ENCODE peak calls at places on chromosomes 6 and 20, in nine cellular contexts. V is heart right ventricle; N is upper lobe of right lung; G is CD4-positive, alpha-beta memory T cell; B is choroid plexus epithelial cell; H is left lung; I is mesendoderm; O is bronchial epithelial cell; D is body of pancreas. R is an unnamed sample.

GRCh38 chr20:3378138-3378537 is 29.3 kb downstream of the DNAAF9 start:
- DNase-seq in V (peak), N (no peak), G (no peak), B (no peak), H (no peak), I (no peak), O (no peak), D (no peak), R (no peak)

GRCh38 chr6:12051861-12052368 is 39.8 kb downstream of the HIVEP1 start:
- DNase-seq in V (no peak), N (no peak), G (peak), B (peak), H (no peak), I (no peak), O (no peak), D (no peak), R (peak)

GRCh38 chr6:88704980-88705379 is 258.4 kb downstream of the RNGTT start:
- DNase-seq in V (no peak), N (no peak), G (no peak), B (no peak), H (no peak), I (no peak), O (no peak), D (no peak), R (no peak)

GRCh38 chr6:30061766-30062458 is 847 bp downstream of the POLR1H start:
- DNase-seq in V (no peak), N (no peak), G (peak), B (peak), H (no peak), I (peak), O (peak), D (peak), R (peak)

GRCh38 chr20:59143326-59143725 is 20.3 kb upstream of the ZNF831 start:
- DNase-seq in V (no peak), N (no peak), G (no peak), B (no peak), H (no peak), I (no peak), O (no peak), D (no peak), R (no peak)

GRCh38 chr6:150261997-150262396 is 106.8 kb upstream of the IYD start:
- DNase-seq in V (no peak), N (no peak), G (no peak), B (no peak), H (no peak), I (peak), O (no peak), D (no peak), R (no peak)

GRCh38 chr6:39301606-39302005 is 12.6 kb downstream of the KCNK17 start:
- DNase-seq in V (no peak), N (no peak), G (no peak), B (peak), H (no peak), I (peak), O (no peak), D (peak), R (no peak)

GRCh38 chr20:46348231-46348803 is 40.0 kb upstream of the CDH22 start:
- DNase-seq in V (no peak), N (no peak), G (no peak), B (peak), H (no peak), I (peak), O (no peak), D (no peak), R (no peak)

GRCh38 chr6:124524821-124525220 is 437.4 kb upstream of the RNF217 start:
- DNase-seq in V (no peak), N (no peak), G (no peak), B (peak), H (no peak), I (no peak), O (no peak), D (no peak), R (no peak)

GRCh38 chr20:20786428-20786827 is 74.0 kb upstream of the RALGAPA2 start:
- DNase-seq in V (no peak), N (no peak), G (no peak), B (no peak), H (peak), I (no peak), O (no peak), D (no peak), R (no peak)

GRCh38 chr20:38723069-38723981 is 961 bp upstream of the SLC32A1 start:
- DNase-seq in V (no peak), N (no peak), G (peak), B (peak), H (no peak), I (peak), O (no peak), D (no peak), R (peak)

GRCh38 chr6:133099573-133099972 is 141.6 kb upstream of the EYA4 start:
- DNase-seq in V (no peak), N (no peak), G (no peak), B (peak), H (no peak), I (peak), O (peak), D (no peak), R (no peak)

GRCh38 chr20:59455392-59456341 is 148.7 kb upstream of the PHACTR3 start:
- DNase-seq in V (no peak), N (no peak), G (peak), B (peak), H (no peak), I (peak), O (peak), D (peak), R (no peak)

GRCh38 chr6:3779574-3779849 is 28.0 kb upstream of the PXDC1 start:
- DNase-seq in V (no peak), N (no peak), G (no peak), B (no peak), H (no peak), I (no peak), O (no peak), D (no peak), R (no peak)

GRCh38 chr20:36493013-36493800 is 48.1 kb upstream of the MYL9 start:
- DNase-seq in V (no peak), N (no peak), G (no peak), B (no peak), H (no peak), I (peak), O (no peak), D (peak), R (no peak)

GRCh38 chr20:59404749-59405148 is 104.3 kb downstream of the EDN3 start:
- DNase-seq in V (no peak), N (no peak), G (no peak), B (no peak), H (no peak), I (no peak), O (no peak), D (no peak), R (no peak)

GRCh38 chr6:146433881-146434741 is 109.5 kb upstream of the RAB32 start:
- DNase-seq in V (no peak), N (peak), G (no peak), B (peak), H (peak), I (peak), O (peak), D (peak), R (no peak)

GRCh38 chr6:124057448-124057847 is 253.8 kb downstream of the NKAIN2 start:
- DNase-seq in V (no peak), N (no peak), G (no peak), B (no peak), H (no peak), I (no peak), O (no peak), D (no peak), R (no peak)

GRCh38 chr6:55617272-55617671 is 38.3 kb upstream of the HMGCLL1 start:
- DNase-seq in V (no peak), N (no peak), G (no peak), B (peak), H (no peak), I (peak), O (peak), D (peak), R (peak)

GRCh38 chr6:63904844-63905243 is 269.2 kb downstream of the PHF3 start:
- DNase-seq in V (no peak), N (no peak), G (no peak), B (peak), H (no peak), I (no peak), O (peak), D (no peak), R (peak)

GRCh38 chr6:105981002-105981887 is 104.9 kb upstream of the PRDM1 start:
- DNase-seq in V (no peak), N (no peak), G (peak), B (peak), H (peak), I (peak), O (no peak), D (peak), R (no peak)

GRCh38 chr6:31920803-31921202 is 6.7 kb upstream of the C2 start:
- DNase-seq in V (no peak), N (no peak), G (no peak), B (no peak), H (no peak), I (no peak), O (no peak), D (no peak), R (no peak)

GRCh38 chr20:32585519-32586127 is 490 bp upstream of the NOL4L start:
- DNase-seq in V (no peak), N (no peak), G (no peak), B (no peak), H (no peak), I (no peak), O (no peak), D (no peak), R (no peak)

GRCh38 chr6:159063549-159063948 is 18.8 kb upstream of the TAGAP start:
- DNase-seq in V (no peak), N (no peak), G (no peak), B (no peak), H (no peak), I (no peak), O (no peak), D (no peak), R (no peak)

GRCh38 chr6:11729083-11729482 is 49.5 kb downstream of the ADTRP start:
- DNase-seq in V (no peak), N (no peak), G (peak), B (no peak), H (no peak), I (no peak), O (no peak), D (no peak), R (peak)

GRCh38 chr6:119137194-119138072 is 59.0 kb upstream of the FAM184A start:
- DNase-seq in V (no peak), N (no peak), G (no peak), B (peak), H (no peak), I (no peak), O (peak), D (no peak), R (no peak)

GRCh38 chr20:4972506-4973251 is 28.6 kb downstream of the SLC23A2 start:
- DNase-seq in V (no peak), N (no peak), G (no peak), B (no peak), H (no peak), I (no peak), O (no peak), D (no peak), R (no peak)

GRCh38 chr6:115137910-115138309 is 795.1 kb upstream of the HS3ST5 start:
- DNase-seq in V (no peak), N (no peak), G (no peak), B (no peak), H (no peak), I (peak), O (no peak), D (no peak), R (no peak)

GRCh38 chr6:163745566-163746400 is 331.3 kb downstream of the QKI start:
- DNase-seq in V (peak), N (no peak), G (no peak), B (peak), H (no peak), I (peak), O (peak), D (peak), R (no peak)

GRCh38 chr6:136676075-136676474 is 116.2 kb downstream of the MAP3K5 start:
- DNase-seq in V (no peak), N (no peak), G (no peak), B (peak), H (no peak), I (peak), O (peak), D (no peak), R (no peak)

GRCh38 chr6:151252626-151253025 is 12.9 kb downstream of the AKAP12 start:
- DNase-seq in V (no peak), N (no peak), G (no peak), B (no peak), H (no peak), I (no peak), O (no peak), D (no peak), R (no peak)

GRCh38 chr6:106385530-106385929 is 25.0 kb downstream of the CRYBG1 start:
- DNase-seq in V (no peak), N (no peak), G (no peak), B (no peak), H (no peak), I (no peak), O (peak), D (no peak), R (no peak)

GRCh38 chr6:148779142-148779562 is 32.3 kb downstream of the UST start:
- DNase-seq in V (peak), N (no peak), G (no peak), B (peak), H (no peak), I (no peak), O (peak), D (no peak), R (no peak)

GRCh38 chr6:7270320-7271204 is 42.4 kb downstream of the SSR1 start:
- DNase-seq in V (no peak), N (no peak), G (no peak), B (no peak), H (peak), I (no peak), O (no peak), D (peak), R (no peak)

GRCh38 chr6:52724406-52725121 is 38.7 kb downstream of the GSTA2 start:
- DNase-seq in V (peak), N (peak), G (peak), B (peak), H (peak), I (peak), O (peak), D (peak), R (peak)

GRCh38 chr6:18753071-18753470 is 365.9 kb downstream of the RNF144B start:
- DNase-seq in V (no peak), N (no peak), G (no peak), B (no peak), H (no peak), I (no peak), O (no peak), D (no peak), R (no peak)

GRCh38 chr6:71602385-71602949 is 283.9 kb upstream of the RIMS1 start:
- DNase-seq in V (no peak), N (no peak), G (no peak), B (no peak), H (no peak), I (no peak), O (peak), D (no peak), R (no peak)

GRCh38 chr20:32477594-32478512 is 107.3 kb downstream of the NOL4L start:
- DNase-seq in V (no peak), N (no peak), G (no peak), B (no peak), H (peak), I (no peak), O (no peak), D (peak), R (no peak)

GRCh38 chr20:41395669-41396664 is 29.3 kb upstream of the EMILIN3 start:
- DNase-seq in V (peak), N (no peak), G (no peak), B (no peak), H (no peak), I (peak), O (no peak), D (no peak), R (no peak)
- H3K4me3 ChIP-seq in V (no peak), N (no peak), G (no peak), B (no peak), H (no peak), I (no peak), O (no peak), D (no peak), R (no peak)

GRCh38 chr20:310645-311044 is 13.3 kb downstream of the ZCCHC3 start:
- DNase-seq in V (no peak), N (no peak), G (no peak), B (no peak), H (no peak), I (no peak), O (no peak), D (no peak), R (no peak)
- H3K4me3 ChIP-seq in V (peak), N (peak), G (no peak), B (peak), H (peak), I (no peak), O (no peak), D (no peak), R (no peak)

GRCh38 chr20:22582386-22582959 is 1.9 kb downstream of the FOXA2 start:
- DNase-seq in V (no peak), N (peak), G (no peak), B (no peak), H (peak), I (no peak), O (peak), D (peak), R (no peak)

GRCh38 chr20:22581437-22582385 is 2.7 kb downstream of the FOXA2 start:
- DNase-seq in V (no peak), N (no peak), G (no peak), B (no peak), H (peak), I (no peak), O (no peak), D (peak), R (no peak)

GRCh38 chr20:22584630-22584921 is 204 bp upstream of the FOXA2 start:
- DNase-seq in V (no peak), N (no peak), G (no peak), B (no peak), H (peak), I (peak), O (peak), D (peak), R (no peak)

GRCh38 chr20:22583773-22584629 is at the start of gene FOXA2:
- DNase-seq in V (no peak), N (peak), G (no peak), B (no peak), H (peak), I (peak), O (peak), D (peak), R (no peak)

GRCh38 chr20:22582960-22583772 is 1.2 kb downstream of the FOXA2 start:
- DNase-seq in V (no peak), N (peak), G (no peak), B (no peak), H (peak), I (no peak), O (peak), D (peak), R (no peak)
- H3K4me3 ChIP-seq in V (peak), N (peak), G (no peak), B (no peak), H (peak), I (peak), O (peak), D (peak), R (no peak)

GRCh38 chr6:13357551-13358075 is 29.3 kb upstream of the TBC1D7 start:
- DNase-seq in V (no peak), N (no peak), G (no peak), B (peak), H (no peak), I (no peak), O (peak), D (no peak), R (peak)

GRCh38 chr6:13355043-13355945 is 27.0 kb upstream of the TBC1D7 start:
- DNase-seq in V (no peak), N (no peak), G (peak), B (peak), H (no peak), I (peak), O (peak), D (no peak), R (peak)

GRCh38 chr6:13352165-13352564 is 23.8 kb upstream of the TBC1D7 start:
- DNase-seq in V (no peak), N (no peak), G (no peak), B (no peak), H (no peak), I (no peak), O (no peak), D (no peak), R (no peak)

GRCh38 chr6:13355969-13356368 is 27.6 kb upstream of the TBC1D7 start:
- DNase-seq in V (no peak), N (no peak), G (peak), B (no peak), H (no peak), I (no peak), O (peak), D (no peak), R (peak)

GRCh38 chr6:13354331-13355042 is 26.1 kb upstream of the TBC1D7 start:
- DNase-seq in V (no peak), N (no peak), G (no peak), B (peak), H (no peak), I (peak), O (peak), D (no peak), R (no peak)
- H3K4me3 ChIP-seq in V (no peak), N (no peak), G (no peak), B (no peak), H (no peak), I (no peak), O (no peak), D (no peak), R (no peak)

GRCh38 chr6:75201901-75202672 is 3.8 kb downstream of the COL12A1 start:
- DNase-seq in V (no peak), N (no peak), G (no peak), B (peak), H (peak), I (peak), O (no peak), D (peak), R (no peak)
- H3K4me3 ChIP-seq in V (peak), N (no peak), G (no peak), B (peak), H (no peak), I (no peak), O (peak), D (no peak), R (no peak)

DNA sequence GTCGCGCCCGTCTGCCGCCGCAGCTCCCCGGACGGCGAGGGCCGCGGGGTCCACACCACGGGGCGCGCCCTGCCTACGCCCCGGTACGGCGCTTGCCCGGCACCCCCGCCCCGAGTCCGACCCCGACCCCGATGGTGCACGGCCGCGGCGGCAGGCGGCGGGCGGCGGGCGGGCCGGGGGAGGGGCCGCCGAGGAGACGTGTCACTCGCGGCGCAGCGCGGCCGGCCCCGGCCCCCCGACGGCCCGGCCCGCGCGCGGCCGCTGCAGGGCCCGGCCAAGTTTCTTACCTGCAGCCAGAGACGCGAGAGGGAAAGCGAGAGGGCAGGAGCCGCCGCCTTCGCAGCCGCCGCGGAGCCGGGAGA is 320 bp downstream of the RRBP1 start:
- DNase-seq in V (no peak), N (no peak), G (no peak), B (no peak), H (no peak), I (no peak), O (no peak), D (no peak), R (no peak)
- H3K4me3 ChIP-seq in V (peak), N (peak), G (peak), B (peak), H (peak), I (peak), O (peak), D (peak), R (peak)

GRCh38 chr20:34557936-34558319 is 590 bp upstream of the MAP1LC3A start:
- DNase-seq in V (no peak), N (no peak), G (no peak), B (no peak), H (no peak), I (no peak), O (no peak), D (no peak), R (no peak)
- H3K4me3 ChIP-seq in V (peak), N (peak), G (peak), B (peak), H (peak), I (peak), O (peak), D (peak), R (no peak)

DNA sequence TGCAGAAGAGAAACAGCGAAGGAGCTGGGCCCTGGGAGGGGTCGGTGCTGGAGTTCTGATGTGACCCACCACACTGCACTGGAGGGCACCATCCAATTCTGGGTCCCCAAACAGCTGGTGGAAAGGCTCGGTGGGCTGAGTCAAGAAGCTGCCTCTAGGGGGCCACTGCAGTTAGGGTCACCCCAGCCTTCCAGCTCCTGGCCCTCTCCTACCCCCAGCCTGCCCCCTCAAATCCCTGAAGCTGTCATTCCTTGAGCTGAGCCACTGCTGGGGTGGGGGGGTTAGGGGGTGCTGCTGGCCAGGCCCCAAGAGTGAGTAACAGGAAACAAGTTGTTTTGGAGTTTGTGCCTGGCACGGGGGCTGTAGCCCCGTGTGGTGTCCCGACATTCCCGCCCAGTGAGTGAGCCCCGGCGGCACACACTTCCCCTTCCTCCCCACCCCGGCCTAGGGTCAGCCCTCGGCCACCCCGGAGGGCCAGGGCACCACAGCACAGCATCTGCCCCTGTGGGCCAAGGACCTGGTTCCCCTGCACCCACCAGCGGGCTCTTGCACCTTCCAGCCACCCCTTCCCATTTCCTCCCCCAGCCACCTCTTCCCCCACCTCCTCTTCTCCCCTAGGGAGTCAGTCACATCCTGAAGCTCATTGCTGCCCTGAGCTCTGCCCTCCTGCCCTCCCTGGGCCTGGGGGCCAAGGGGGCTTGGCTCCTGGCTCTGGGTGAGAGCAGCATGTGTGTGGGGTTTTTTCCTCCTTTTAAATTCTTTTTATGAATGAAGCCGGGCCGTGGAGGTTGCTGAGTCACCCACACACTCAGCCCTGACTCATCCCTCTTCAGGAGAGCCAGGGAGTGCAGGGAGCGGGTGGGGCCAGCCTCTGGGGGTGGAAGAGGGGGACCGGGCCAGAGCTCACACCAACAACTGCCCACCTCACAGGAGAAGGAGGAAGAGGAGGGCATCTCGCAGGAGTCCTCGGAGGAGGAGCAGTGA is 4.6 kb downstream of the SMIM29 start:
- DNase-seq in V (peak), N (peak), G (no peak), B (peak), H (peak), I (peak), O (peak), D (peak), R (no peak)
- H3K4me3 ChIP-seq in V (no peak), N (no peak), G (no peak), B (peak), H (no peak), I (no peak), O (no peak), D (no peak), R (no peak)

R was measured in Jurkat, Clone E6-1.